ENCODE peak calls at places on chromosomes 4 and X, in eight cellular contexts. A, U, I, Z, M, C, W and K are unnamed samples.

GRCh38 chr4:172996571-172997216 is 171.9 kb upstream of the GALNT7 start:
- DNase-seq in W (no peak), I (peak), C (no peak), Z (no peak), U (no peak), A (no peak), M (no peak), K (no peak)

GRCh38 chrX:134396174-134396573 is 63.8 kb upstream of the HPRT1 start:
- DNase-seq in U (no peak), W (peak), I (peak), C (no peak), A (no peak), Z (no peak), M (no peak), K (no peak)

GRCh38 chrX:131735127-131735526 is 191.3 kb downstream of the OR13H1 start:
- DNase-seq in Z (no peak), A (no peak), C (no peak), W (no peak), I (no peak), U (no peak), M (no peak), K (peak)

GRCh38 chr4:41418444-41418843 is 119.5 kb upstream of the LIMCH1 start:
- DNase-seq in I (peak), U (no peak), C (peak), Z (no peak), M (no peak), W (no peak), A (no peak), K (no peak)

GRCh38 chr4:169583563-169583962 is 28.8 kb downstream of the NEK1 start:
- DNase-seq in Z (no peak), U (no peak), M (no peak), C (no peak), W (no peak), I (peak), A (no peak), K (no peak)

GRCh38 chrX:138946941-138947340 is 235.4 kb upstream of the FGF13 start:
- DNase-seq in Z (no peak), C (no peak), W (no peak), I (no peak), M (no peak), A (no peak), U (no peak), K (no peak)

GRCh38 chr4:93670434-93670833 is 158.1 kb upstream of the ATOH1 start:
- DNase-seq in Z (no peak), W (no peak), A (no peak), I (no peak), C (no peak), M (no peak), U (no peak), K (no peak)

GRCh38 chr4:152100378-152101201 is 339.8 kb upstream of the GATB start:
- DNase-seq in W (no peak), M (no peak), C (no peak), U (peak), A (peak), I (no peak), Z (peak), K (no peak)

GRCh38 chr4:152385551-152385950 is 150.3 kb downstream of the FBXW7 start:
- DNase-seq in M (no peak), U (no peak), I (peak), A (no peak), C (no peak), W (peak), Z (no peak), K (no peak)

GRCh38 chr4:112029642-112030235 is 115.5 kb upstream of the FAM241A start:
- DNase-seq in M (no peak), A (no peak), C (no peak), Z (no peak), I (peak), W (peak), U (no peak), K (no peak)

GRCh38 chr4:113293043-113293560 is 243.6 kb downstream of the ANK2 start:
- DNase-seq in W (peak), A (peak), U (no peak), I (peak), Z (no peak), C (peak), M (no peak), K (no peak)

GRCh38 chrX:21479695-21480280 is 105.6 kb downstream of the CNKSR2 start:
- DNase-seq in A (no peak), M (peak), U (no peak), C (no peak), I (peak), Z (no peak), W (peak), K (peak)

GRCh38 chr4:15605537-15605936 is 49.6 kb downstream of the FBXL5 start:
- DNase-seq in Z (no peak), I (no peak), M (no peak), C (no peak), A (no peak), W (no peak), U (no peak), K (no peak)

GRCh38 chrX:127259742-127260141 is 440.2 kb downstream of the PRR32 start:
- DNase-seq in I (no peak), W (no peak), C (no peak), A (no peak), U (no peak), Z (no peak), M (no peak), K (no peak)

GRCh38 chr4:138242076-138242829 is at the start of gene SLC7A11:
- DNase-seq in C (peak), W (peak), I (peak), A (peak), Z (no peak), U (no peak), M (no peak), K (peak)

GRCh38 chr4:14862881-14863280 is 139.4 kb upstream of the CPEB2 start:
- DNase-seq in Z (no peak), C (no peak), I (no peak), M (no peak), A (no peak), W (peak), U (no peak), K (no peak)

GRCh38 chrX:136176399-136176825 is 29.1 kb downstream of the FHL1 start:
- DNase-seq in A (no peak), M (no peak), U (no peak), C (peak), W (no peak), Z (no peak), I (peak), K (no peak)

GRCh38 chr4:128298129-128298758 is 10.6 kb upstream of the PGRMC2 start:
- DNase-seq in I (no peak), M (no peak), U (no peak), C (no peak), Z (no peak), W (no peak), A (peak), K (no peak)

GRCh38 chr4:53131562-53131925 is 234.3 kb downstream of the SCFD2 start:
- DNase-seq in W (no peak), U (no peak), A (no peak), I (no peak), Z (no peak), C (no peak), M (no peak), K (no peak)

GRCh38 chr4:161496-162284 is 37.4 kb downstream of the ZNF718 start:
- DNase-seq in M (no peak), C (no peak), A (no peak), Z (no peak), U (no peak), W (no peak), I (no peak), K (no peak)

GRCh38 chr4:141102367-141102766 is 30.9 kb downstream of the RNF150 start:
- DNase-seq in I (no peak), A (no peak), C (no peak), Z (no peak), U (no peak), W (no peak), M (no peak), K (no peak)

GRCh38 chrX:40103565-40104323 is 6.0 kb upstream of the BCOR start:
- DNase-seq in Z (no peak), U (no peak), W (no peak), M (no peak), I (no peak), C (no peak), A (no peak), K (no peak)

GRCh38 chr4:172202480-172203076 is 389.4 kb downstream of the GALNTL6 start:
- DNase-seq in Z (no peak), W (peak), U (no peak), A (no peak), M (no peak), I (peak), C (no peak), K (peak)

GRCh38 chr4:26074672-26075071 is 160.7 kb downstream of the SMIM20 start:
- DNase-seq in Z (no peak), U (peak), C (no peak), A (no peak), W (no peak), I (no peak), M (peak), K (peak)